ENCODE peak calls at places on chromosomes 3 and 15, in eight cellular contexts. One of them, this sample, is unnamed.

GRCh38 chr15:78006567-78007205 is 70.8 kb downstream of the TBC1D2B start:
- DNase-seq in Peyer's patch: no peak
- DNase-seq in stomach: peak; percentile 94
- DNase-seq in HCT116: no peak
- DNase-seq in right lobe of liver: peak; percentile 91
- DNase-seq in lower lobe of right lung: no peak
- DNase-seq in ovary: no peak
- DNase-seq in OCI-LY7: no peak
- DNase-seq in this sample: peak; percentile 73

GRCh38 chr3:131350506-131350905 is 31.1 kb upstream of the NUDT16 start:
- DNase-seq in Peyer's patch: no peak
- DNase-seq in stomach: no peak
- DNase-seq in HCT116: no peak
- DNase-seq in right lobe of liver: no peak
- DNase-seq in lower lobe of right lung: no peak
- DNase-seq in ovary: no peak
- DNase-seq in OCI-LY7: no peak
- DNase-seq in this sample: no peak

GRCh38 chr15:39594764-39595620 is 14.1 kb downstream of the THBS1 start:
- DNase-seq in Peyer's patch: no peak
- DNase-seq in stomach: no peak
- DNase-seq in HCT116: no peak
- DNase-seq in right lobe of liver: no peak
- DNase-seq in lower lobe of right lung: no peak
- DNase-seq in ovary: no peak
- DNase-seq in OCI-LY7: no peak
- DNase-seq in this sample: no peak

GRCh38 chr15:46652256-46652655 is 1017.4 kb downstream of the SQOR start:
- DNase-seq in Peyer's patch: no peak
- DNase-seq in stomach: no peak
- DNase-seq in HCT116: no peak
- DNase-seq in right lobe of liver: no peak
- DNase-seq in lower lobe of right lung: no peak
- DNase-seq in ovary: no peak
- DNase-seq in OCI-LY7: no peak
- DNase-seq in this sample: no peak

GRCh38 chr3:42263354-42264346 is 2.3 kb downstream of the CCK start:
- DNase-seq in Peyer's patch: no peak
- DNase-seq in stomach: no peak
- DNase-seq in HCT116: peak; percentile 18
- DNase-seq in right lobe of liver: no peak
- DNase-seq in lower lobe of right lung: no peak
- DNase-seq in ovary: no peak
- DNase-seq in OCI-LY7: no peak
- DNase-seq in this sample: no peak

GRCh38 chr3:117104792-117105191 is 395.2 kb downstream of the TUSC7 start:
- DNase-seq in Peyer's patch: no peak
- DNase-seq in stomach: no peak
- DNase-seq in HCT116: no peak
- DNase-seq in right lobe of liver: no peak
- DNase-seq in lower lobe of right lung: no peak
- DNase-seq in ovary: no peak
- DNase-seq in OCI-LY7: no peak
- DNase-seq in this sample: no peak

GRCh38 chr3:126340081-126340511 is 17.1 kb downstream of the KLF15 start:
- DNase-seq in Peyer's patch: no peak
- DNase-seq in stomach: peak; percentile 41
- DNase-seq in HCT116: no peak
- DNase-seq in right lobe of liver: peak; percentile 62
- DNase-seq in lower lobe of right lung: peak; percentile 34
- DNase-seq in ovary: no peak
- DNase-seq in OCI-LY7: no peak
- DNase-seq in this sample: peak; percentile 8

GRCh38 chr15:99450896-99451358 is 114.9 kb upstream of the MEF2A start:
- DNase-seq in Peyer's patch: peak; percentile 65
- DNase-seq in stomach: peak; percentile 46
- DNase-seq in HCT116: no peak
- DNase-seq in right lobe of liver: peak; percentile 63
- DNase-seq in lower lobe of right lung: peak; percentile 80
- DNase-seq in ovary: peak; percentile 54
- DNase-seq in OCI-LY7: no peak
- DNase-seq in this sample: peak; percentile 80

GRCh38 chr3:146339262-146339808 is 88.4 kb upstream of the PLSCR4 start:
- DNase-seq in Peyer's patch: no peak
- DNase-seq in stomach: no peak
- DNase-seq in HCT116: no peak
- DNase-seq in right lobe of liver: no peak
- DNase-seq in lower lobe of right lung: no peak
- DNase-seq in ovary: no peak
- DNase-seq in OCI-LY7: no peak
- DNase-seq in this sample: no peak

GRCh38 chr15:43516801-43517353 is 531 bp upstream of the MAP1A start:
- DNase-seq in Peyer's patch: no peak
- DNase-seq in stomach: no peak
- DNase-seq in HCT116: no peak
- DNase-seq in right lobe of liver: no peak
- DNase-seq in lower lobe of right lung: no peak
- DNase-seq in ovary: no peak
- DNase-seq in OCI-LY7: no peak
- DNase-seq in this sample: no peak

GRCh38 chr3:54549607-54550006 is 378.3 kb downstream of the LRTM1 start:
- DNase-seq in Peyer's patch: no peak
- DNase-seq in stomach: no peak
- DNase-seq in HCT116: no peak
- DNase-seq in right lobe of liver: no peak
- DNase-seq in lower lobe of right lung: no peak
- DNase-seq in ovary: no peak
- DNase-seq in OCI-LY7: no peak
- DNase-seq in this sample: no peak

GRCh38 chr15:78024141-78024567 is 53.4 kb downstream of the TBC1D2B start:
- DNase-seq in Peyer's patch: no peak
- DNase-seq in stomach: no peak
- DNase-seq in HCT116: no peak
- DNase-seq in right lobe of liver: no peak
- DNase-seq in lower lobe of right lung: no peak
- DNase-seq in ovary: peak; percentile 83
- DNase-seq in OCI-LY7: no peak
- DNase-seq in this sample: no peak

GRCh38 chr15:25439456-25439836 is 622 bp upstream of the UBE3A start:
- DNase-seq in Peyer's patch: peak; percentile 17
- DNase-seq in stomach: peak; percentile 27
- DNase-seq in HCT116: peak; percentile 6
- DNase-seq in right lobe of liver: peak; percentile 64
- DNase-seq in lower lobe of right lung: no peak
- DNase-seq in ovary: no peak
- DNase-seq in OCI-LY7: peak; percentile 48
- DNase-seq in this sample: no peak

GRCh38 chr3:48516571-48516970 is 12.6 kb upstream of the SHISA5 start:
- DNase-seq in Peyer's patch: no peak
- DNase-seq in stomach: no peak
- DNase-seq in HCT116: no peak
- DNase-seq in right lobe of liver: no peak
- DNase-seq in lower lobe of right lung: no peak
- DNase-seq in ovary: no peak
- DNase-seq in OCI-LY7: no peak
- DNase-seq in this sample: no peak

GRCh38 chr15:68787609-68788264 is 33.0 kb downstream of the ANP32A start:
- DNase-seq in Peyer's patch: no peak
- DNase-seq in stomach: peak; percentile 69
- DNase-seq in HCT116: no peak
- DNase-seq in right lobe of liver: no peak
- DNase-seq in lower lobe of right lung: peak; percentile 67
- DNase-seq in ovary: no peak
- DNase-seq in OCI-LY7: no peak
- DNase-seq in this sample: peak; percentile 44

GRCh38 chr3:117874028-117874765 is 1160.4 kb downstream of the IGSF11 start:
- DNase-seq in Peyer's patch: no peak
- DNase-seq in stomach: no peak
- DNase-seq in HCT116: no peak
- DNase-seq in right lobe of liver: no peak
- DNase-seq in lower lobe of right lung: no peak
- DNase-seq in ovary: no peak
- DNase-seq in OCI-LY7: no peak
- DNase-seq in this sample: no peak

GRCh38 chr15:37425541-37425940 is 325.2 kb upstream of the MEIS2 start:
- DNase-seq in Peyer's patch: no peak
- DNase-seq in stomach: no peak
- DNase-seq in HCT116: no peak
- DNase-seq in right lobe of liver: no peak
- DNase-seq in lower lobe of right lung: no peak
- DNase-seq in ovary: no peak
- DNase-seq in OCI-LY7: no peak
- DNase-seq in this sample: no peak

GRCh38 chr3:30795176-30795575 is 99.3 kb downstream of the GADL1 start:
- DNase-seq in Peyer's patch: no peak
- DNase-seq in stomach: no peak
- DNase-seq in HCT116: no peak
- DNase-seq in right lobe of liver: no peak
- DNase-seq in lower lobe of right lung: no peak
- DNase-seq in ovary: no peak
- DNase-seq in OCI-LY7: no peak
- DNase-seq in this sample: no peak

DNA sequence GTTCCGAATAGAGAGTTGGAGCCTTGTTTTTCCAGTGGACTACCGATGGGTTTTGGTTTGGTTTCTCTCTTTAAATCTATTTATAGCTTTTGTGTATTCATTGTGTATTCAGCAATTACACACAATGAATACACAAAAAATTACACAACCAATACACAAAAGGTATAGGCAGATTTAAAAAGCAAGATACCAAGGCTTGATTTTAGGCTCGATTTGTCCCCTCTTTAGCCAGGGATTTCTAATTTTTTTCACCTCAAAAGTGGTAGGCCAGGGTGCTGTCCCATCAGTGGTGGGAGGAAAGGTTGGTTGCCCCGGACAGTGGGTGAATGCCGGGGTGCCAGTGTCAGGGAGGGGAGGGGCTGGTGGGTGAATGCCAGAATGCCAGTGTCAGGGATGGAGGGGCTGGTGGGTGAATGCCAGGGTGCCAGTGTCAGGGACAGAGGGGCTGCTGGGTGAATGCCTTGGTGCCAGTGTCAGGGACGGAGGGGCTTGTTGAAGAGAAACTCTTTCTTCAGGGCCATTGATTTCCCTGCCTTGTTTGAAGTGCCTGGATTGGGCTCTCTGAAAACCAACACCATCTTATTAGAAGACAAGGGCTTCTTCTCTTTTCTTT is 186.2 kb downstream of the GOLGA6L6 start:
- DNase-seq in Peyer's patch: peak; percentile 22
- DNase-seq in stomach: no peak
- DNase-seq in HCT116: no peak
- DNase-seq in right lobe of liver: peak; percentile 48
- DNase-seq in lower lobe of right lung: no peak
- DNase-seq in ovary: no peak
- DNase-seq in OCI-LY7: no peak
- DNase-seq in this sample: peak; percentile 21
- H3K9me3 ChIP-seq in Peyer's patch: no peaks in the 10 kb centered on the region
- H3K9me3 ChIP-seq in stomach: no peaks in the 10 kb centered on the region
- H3K9me3 ChIP-seq in HCT116: peaks cover 61% of the 10 kb centered on the region
- H3K9me3 ChIP-seq in right lobe of liver: no peaks in the 10 kb centered on the region
- H3K9me3 ChIP-seq in lower lobe of right lung: no peaks in the 10 kb centered on the region
- H3K9me3 ChIP-seq in ovary: no peaks in the 10 kb centered on the region
- H3K9me3 ChIP-seq in OCI-LY7: no peaks in the 10 kb centered on the region
- H3K9me3 ChIP-seq in this sample: peaks cover 75% of the 10 kb centered on the region

GRCh38 chr15:75942464-75942863 is 38.8 kb downstream of the FBXO22 start:
- DNase-seq in Peyer's patch: no peak
- DNase-seq in stomach: no peak
- DNase-seq in HCT116: no peak
- DNase-seq in right lobe of liver: no peak
- DNase-seq in lower lobe of right lung: no peak
- DNase-seq in ovary: no peak
- DNase-seq in OCI-LY7: no peak
- DNase-seq in this sample: no peak

GRCh38 chr15:75943246-75943645 is 39.6 kb downstream of the FBXO22 start:
- DNase-seq in Peyer's patch: no peak
- DNase-seq in stomach: no peak
- DNase-seq in HCT116: no peak
- DNase-seq in right lobe of liver: no peak
- DNase-seq in lower lobe of right lung: no peak
- DNase-seq in ovary: no peak
- DNase-seq in OCI-LY7: no peak
- DNase-seq in this sample: no peak

GRCh38 chr15:75947117-75947516 is 43.4 kb downstream of the FBXO22 start:
- DNase-seq in Peyer's patch: no peak
- DNase-seq in stomach: no peak
- DNase-seq in HCT116: no peak
- DNase-seq in right lobe of liver: no peak
- DNase-seq in lower lobe of right lung: no peak
- DNase-seq in ovary: no peak
- DNase-seq in OCI-LY7: no peak
- DNase-seq in this sample: no peak

GRCh38 chr15:75945953-75946352 is 42.3 kb downstream of the FBXO22 start:
- DNase-seq in Peyer's patch: no peak
- DNase-seq in stomach: no peak
- DNase-seq in HCT116: no peak
- DNase-seq in right lobe of liver: no peak
- DNase-seq in lower lobe of right lung: no peak
- DNase-seq in ovary: no peak
- DNase-seq in OCI-LY7: no peak
- DNase-seq in this sample: no peak

DNA sequence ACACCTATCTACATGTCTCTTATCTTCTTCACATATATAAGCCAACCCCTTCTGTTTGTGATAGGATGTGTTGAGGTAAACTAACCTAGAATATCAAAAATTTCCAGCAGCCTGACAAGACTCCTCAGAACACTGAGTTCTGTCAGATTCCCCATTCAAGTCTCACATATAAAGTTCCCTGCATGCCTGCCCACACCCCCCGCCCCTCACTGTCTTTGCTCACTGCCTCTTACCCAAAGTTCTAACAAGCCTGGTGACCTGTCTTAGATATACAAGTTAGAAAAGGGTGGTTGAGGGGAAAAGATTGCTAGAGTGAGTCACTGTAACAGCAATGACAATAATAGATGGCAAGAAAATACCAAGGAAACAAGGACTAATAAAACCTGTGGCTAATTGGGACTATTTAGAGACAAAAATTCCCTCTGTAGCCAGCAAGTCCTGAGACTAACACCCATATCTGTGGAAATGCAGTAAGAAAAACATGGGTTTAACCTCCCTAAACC is 40.1 kb downstream of the FBXO22 start:
- DNase-seq in Peyer's patch: no peak
- DNase-seq in stomach: no peak
- DNase-seq in HCT116: no peak
- DNase-seq in right lobe of liver: no peak
- DNase-seq in lower lobe of right lung: no peak
- DNase-seq in ovary: no peak
- DNase-seq in OCI-LY7: no peak
- DNase-seq in this sample: no peak
- H3K9me3 ChIP-seq in Peyer's patch: no peaks in the 10 kb centered on the region
- H3K9me3 ChIP-seq in stomach: no peaks in the 10 kb centered on the region
- H3K9me3 ChIP-seq in HCT116: no peaks in the 10 kb centered on the region
- H3K9me3 ChIP-seq in right lobe of liver: no peaks in the 10 kb centered on the region
- H3K9me3 ChIP-seq in lower lobe of right lung: no peaks in the 10 kb centered on the region
- H3K9me3 ChIP-seq in ovary: no peaks in the 10 kb centered on the region
- H3K9me3 ChIP-seq in OCI-LY7: no peaks in the 10 kb centered on the region
- H3K9me3 ChIP-seq in this sample: no peaks in the 10 kb centered on the region

GRCh38 chr15:20358066-20358780 is 183.4 kb downstream of the GOLGA6L6 start:
- DNase-seq in Peyer's patch: no peak
- DNase-seq in stomach: peak; percentile 25
- DNase-seq in HCT116: no peak
- DNase-seq in right lobe of liver: peak; percentile 50
- DNase-seq in lower lobe of right lung: peak; percentile 66
- DNase-seq in ovary: peak; percentile 15
- DNase-seq in OCI-LY7: no peak
- DNase-seq in this sample: no peak
- H3K9me3 ChIP-seq in Peyer's patch: no peaks in the 10 kb centered on the region
- H3K9me3 ChIP-seq in stomach: no peaks in the 10 kb centered on the region
- H3K9me3 ChIP-seq in HCT116: peaks cover 49% of the 10 kb centered on the region
- H3K9me3 ChIP-seq in right lobe of liver: no peaks in the 10 kb centered on the region
- H3K9me3 ChIP-seq in lower lobe of right lung: no peaks in the 10 kb centered on the region
- H3K9me3 ChIP-seq in ovary: no peaks in the 10 kb centered on the region
- H3K9me3 ChIP-seq in OCI-LY7: no peaks in the 10 kb centered on the region
- H3K9me3 ChIP-seq in this sample: peaks cover 68% of the 10 kb centered on the region

GRCh38 chr3:204102-204501 is 7.5 kb downstream of the CHL1 start:
- DNase-seq in Peyer's patch: no peak
- DNase-seq in stomach: no peak
- DNase-seq in HCT116: no peak
- DNase-seq in right lobe of liver: no peak
- DNase-seq in lower lobe of right lung: no peak
- DNase-seq in ovary: no peak
- DNase-seq in OCI-LY7: no peak
- DNase-seq in this sample: no peak
- H3K9me3 ChIP-seq in Peyer's patch: no peaks in the 10 kb centered on the region
- H3K9me3 ChIP-seq in stomach: no peaks in the 10 kb centered on the region
- H3K9me3 ChIP-seq in HCT116: peaks cover 28% of the 10 kb centered on the region
- H3K9me3 ChIP-seq in right lobe of liver: no peaks in the 10 kb centered on the region
- H3K9me3 ChIP-seq in lower lobe of right lung: no peaks in the 10 kb centered on the region
- H3K9me3 ChIP-seq in ovary: no peaks in the 10 kb centered on the region
- H3K9me3 ChIP-seq in OCI-LY7: no peaks in the 10 kb centered on the region
- H3K9me3 ChIP-seq in this sample: no peaks in the 10 kb centered on the region